ENCODE peak calls at places on chromosomes 3 and 15, in nine cellular contexts. S is GM12891; D is AG09319; B is CD8-positive, alpha-beta memory T cell; R is activated gamma-delta T cell treated with Interleukin-2 at 50 U/mL for 16 hours; M is DMS79; G is HCT116; A is HEK293T; H is left ventricle myocardium inferior. L is an unnamed sample.

GRCh38 chr3:36741285-36741684 is 23.1 kb downstream of the DCLK3 start:
- DNase-seq in B (no peak), M (no peak), D (no peak), G (no peak), R (no peak), H (no peak), S (no peak), A (no peak), L (no peak)

GRCh38 chr3:58429657-58430056 is 4.0 kb downstream of the PDHB start:
- DNase-seq in R (no peak), G (no peak), D (no peak), B (no peak), A (no peak), H (no peak), M (no peak), S (no peak), L (no peak)

GRCh38 chr15:58340176-58340575 is 91.6 kb upstream of the LIPC start:
- DNase-seq in A (no peak), R (no peak), M (no peak), H (no peak), B (no peak), S (no peak), D (no peak), G (no peak), L (no peak)

GRCh38 chr15:97840501-97840900 is 120.0 kb upstream of the ARRDC4 start:
- DNase-seq in S (no peak), M (no peak), B (no peak), H (no peak), R (no peak), G (no peak), A (no peak), D (no peak), L (no peak)

GRCh38 chr15:80512729-80513670 is 108.8 kb downstream of the ARNT2 start:
- DNase-seq in R (no peak), A (no peak), S (no peak), M (no peak), H (no peak), G (peak), D (no peak), B (no peak), L (peak)

GRCh38 chr15:64004059-64004458 is 42.2 kb downstream of the DAPK2 start:
- DNase-seq in A (no peak), S (no peak), R (no peak), G (no peak), M (no peak), B (no peak), D (no peak), H (no peak), L (no peak)

GRCh38 chr3:139292933-139293664 is 50.7 kb upstream of the MRPS22 start:
- DNase-seq in G (no peak), M (no peak), D (no peak), R (no peak), H (no peak), B (no peak), A (peak), S (no peak), L (no peak)

GRCh38 chr15:51634591-51635198 is 12.1 kb upstream of the DMXL2 start:
- DNase-seq in A (no peak), S (no peak), D (no peak), B (no peak), H (no peak), M (no peak), G (no peak), R (no peak), L (no peak)

GRCh38 chr3:4507010-4507596 is 14.0 kb downstream of the ITPR1 start:
- DNase-seq in A (no peak), S (no peak), H (no peak), D (no peak), R (no peak), M (no peak), B (no peak), G (no peak), L (no peak)

GRCh38 chr3:46527239-46527638 is 29.5 kb downstream of the RTP3 start:
- DNase-seq in A (no peak), R (no peak), M (no peak), S (no peak), D (no peak), H (no peak), G (no peak), B (no peak), L (no peak)

GRCh38 chr3:64295594-64295993 is 70.3 kb upstream of the PRICKLE2 start:
- DNase-seq in A (no peak), B (no peak), G (no peak), M (no peak), D (peak), R (no peak), S (no peak), H (no peak), L (no peak)

GRCh38 chr3:141051641-141052569 is 758 bp downstream of the SPSB4 start:
- DNase-seq in S (no peak), B (no peak), D (no peak), H (peak), R (no peak), M (no peak), A (peak), G (no peak), L (peak)

GRCh38 chr3:141231101-141231922 is at the start of gene PXYLP1:
- DNase-seq in H (peak), D (peak), M (peak), R (peak), B (peak), A (peak), G (peak), S (peak), L (peak)

GRCh38 chr3:58051196-58051595 is 43.0 kb downstream of the FLNB start:
- DNase-seq in M (no peak), D (no peak), S (no peak), A (no peak), R (no peak), B (no peak), G (no peak), H (no peak), L (no peak)

GRCh38 chr15:99433026-99433756 is 132.6 kb upstream of the MEF2A start:
- DNase-seq in B (no peak), H (peak), R (no peak), G (no peak), A (no peak), M (no peak), D (no peak), S (no peak), L (no peak)

GRCh38 chr3:69665026-69665739 is 74.1 kb upstream of the MITF start:
- DNase-seq in A (no peak), G (no peak), B (no peak), R (no peak), H (no peak), S (no peak), D (no peak), M (no peak), L (peak)

GRCh38 chr3:194622621-194623360 is 10.4 kb downstream of the TMEM44 start:
- DNase-seq in R (no peak), H (no peak), G (no peak), M (no peak), S (no peak), D (no peak), A (no peak), B (no peak), L (no peak)

GRCh38 chr15:67405208-67406191 is 115.4 kb upstream of the C15orf61 start:
- DNase-seq in D (peak), B (no peak), H (no peak), R (no peak), S (no peak), M (no peak), G (peak), A (no peak), L (no peak)

GRCh38 chr3:81874738-81875137 is 113.3 kb upstream of the GBE1 start:
- DNase-seq in H (no peak), G (no peak), S (no peak), R (no peak), A (no peak), B (no peak), D (no peak), M (no peak), L (no peak)

GRCh38 chr3:118641608-118642007 is 393.0 kb downstream of the IGSF11 start:
- DNase-seq in A (no peak), G (no peak), D (no peak), H (no peak), S (no peak), B (no peak), R (no peak), M (peak), L (peak)

GRCh38 chr3:95629802-95630201 is 1184.6 kb upstream of the EPHA6 start:
- DNase-seq in R (no peak), M (no peak), H (no peak), S (no peak), B (no peak), A (no peak), G (no peak), D (no peak), L (no peak)

GRCh38 chr3:56187051-56187450 is 281.2 kb downstream of the ERC2 start:
- DNase-seq in R (no peak), G (no peak), B (no peak), A (no peak), D (no peak), H (no peak), S (no peak), M (no peak), L (no peak)

GRCh38 chr15:88118035-88118434 is 138.5 kb downstream of the NTRK3 start:
- DNase-seq in A (no peak), B (no peak), D (no peak), R (no peak), G (no peak), M (no peak), S (no peak), H (no peak), L (no peak)

GRCh38 chr3:72492240-72492639 is 356.0 kb downstream of the SHQ1 start:
- DNase-seq in R (no peak), M (no peak), D (peak), G (no peak), S (no peak), H (peak), A (no peak), B (no peak), L (no peak)

GRCh38 chr3:192758654-192759053 is 31.3 kb upstream of the FGF12 start:
- DNase-seq in S (no peak), G (no peak), D (no peak), M (no peak), A (no peak), B (no peak), R (no peak), H (no peak), L (no peak)

GRCh38 chr15:43218908-43219706 is 1.7 kb downstream of the EPB42 start:
- DNase-seq in M (no peak), H (no peak), A (peak), D (no peak), S (no peak), G (no peak), B (no peak), R (no peak), L (peak)

GRCh38 chr15:90871097-90871715 is 2.8 kb downstream of the FURIN start:
- DNase-seq in H (peak), R (peak), S (no peak), D (no peak), B (no peak), G (no peak), A (peak), M (no peak), L (peak)

GRCh38 chr15:68334661-68335124 is 57.1 kb downstream of the FEM1B start:
- DNase-seq in G (no peak), M (no peak), H (no peak), B (no peak), A (no peak), S (no peak), R (no peak), D (peak), L (no peak)

GRCh38 chr3:31743690-31744089 is 211.0 kb downstream of the STT3B start:
- DNase-seq in M (no peak), B (no peak), A (no peak), S (no peak), H (no peak), R (no peak), D (no peak), G (no peak), L (no peak)

GRCh38 chr15:47705601-47706000 is 11.7 kb upstream of the SEMA6D start:
- DNase-seq in D (no peak), R (no peak), A (no peak), G (no peak), M (no peak), H (no peak), S (no peak), B (no peak), L (no peak)

GRCh38 chr3:128632301-128632700 is 18.3 kb downstream of the RPN1 start:
- DNase-seq in M (no peak), S (no peak), H (no peak), A (no peak), B (no peak), G (no peak), D (no peak), R (no peak), L (no peak)

GRCh38 chr3:84245779-84246178 is 713.0 kb upstream of the CADM2 start:
- DNase-seq in A (no peak), H (no peak), D (no peak), M (no peak), S (no peak), B (no peak), R (no peak), G (no peak), L (no peak)

GRCh38 chr3:123421353-123422174 is 27.3 kb downstream of the ADCY5 start:
- DNase-seq in R (no peak), G (no peak), D (no peak), M (peak), H (peak), S (no peak), A (no peak), B (no peak), L (peak)

GRCh38 chr15:52171807-52172206 is 19.4 kb downstream of the GNB5 start:
- DNase-seq in M (no peak), H (no peak), R (no peak), D (no peak), G (no peak), A (no peak), S (no peak), B (no peak), L (no peak)

GRCh38 chr3:11455977-11456376 is 183.8 kb downstream of the ATG7 start:
- DNase-seq in B (no peak), M (no peak), G (no peak), H (no peak), D (no peak), S (no peak), R (no peak), A (no peak), L (no peak)

GRCh38 chr15:93974804-93975481 is 256.4 kb upstream of the MCTP2 start:
- DNase-seq in A (peak), G (peak), R (no peak), B (no peak), H (no peak), M (no peak), S (no peak), D (no peak), L (peak)

GRCh38 chr3:70085613-70086012 is 86.1 kb downstream of the SAMMSON start:
- DNase-seq in A (no peak), M (no peak), R (no peak), S (no peak), H (no peak), G (no peak), B (no peak), D (no peak), L (no peak)

GRCh38 chr15:44097552-44097951 is 97.5 kb downstream of the FRMD5 start:
- DNase-seq in D (no peak), A (no peak), M (no peak), H (no peak), S (no peak), R (no peak), B (no peak), G (no peak), L (no peak)

GRCh38 chr15:29456964-29457363 is 187.3 kb upstream of the NSMCE3 start:
- DNase-seq in G (no peak), H (no peak), S (no peak), A (no peak), M (no peak), D (no peak), R (no peak), B (no peak), L (no peak)